ENCODE peak calls at places on chromosomes 12 and 14, in eight cellular contexts. One of them, this sample, is unnamed.

GRCh38 chr12:111414711-111415252 is 9.1 kb downstream of the SH2B3 start:
- DNase-seq in stimulated activated CD4-positive, alpha-beta T cell treated with anti-CD3 and anti-CD28 coated beads, Interleukin-4, amount 100 ng/mL, for 4 hours: no peak
- DNase-seq in HT1080: no peak
- DNase-seq in EL: no peak
- DNase-seq in GM13977: no peak
- DNase-seq in anterior cingulate cortex: no peak
- DNase-seq in activated CD8-positive, alpha-beta memory T cell treated with anti-CD3 and anti-CD28 coated beads, Interleukin-2, amount 50 U/mL, for 4 hours: no peak
- DNase-seq in AG04450: no peak
- DNase-seq in this sample: no peak

GRCh38 chr14:103735022-103735421 is 19.4 kb downstream of the ZFYVE21 start:
- DNase-seq in stimulated activated CD4-positive, alpha-beta T cell treated with anti-CD3 and anti-CD28 coated beads, Interleukin-4, amount 100 ng/mL, for 4 hours: no peak
- DNase-seq in HT1080: no peak
- DNase-seq in EL: no peak
- DNase-seq in GM13977: no peak
- DNase-seq in anterior cingulate cortex: no peak
- DNase-seq in activated CD8-positive, alpha-beta memory T cell treated with anti-CD3 and anti-CD28 coated beads, Interleukin-2, amount 50 U/mL, for 4 hours: no peak
- DNase-seq in AG04450: no peak
- DNase-seq in this sample: no peak

GRCh38 chr14:95707327-95707726 is 6.6 kb downstream of the TCL1A start:
- DNase-seq in stimulated activated CD4-positive, alpha-beta T cell treated with anti-CD3 and anti-CD28 coated beads, Interleukin-4, amount 100 ng/mL, for 4 hours: no peak
- DNase-seq in HT1080: no peak
- DNase-seq in EL: no peak
- DNase-seq in GM13977: no peak
- DNase-seq in anterior cingulate cortex: no peak
- DNase-seq in activated CD8-positive, alpha-beta memory T cell treated with anti-CD3 and anti-CD28 coated beads, Interleukin-2, amount 50 U/mL, for 4 hours: no peak
- DNase-seq in AG04450: no peak
- DNase-seq in this sample: peak

GRCh38 chr12:46357438-46358324 is 14.9 kb downstream of the SLC38A2 start:
- DNase-seq in stimulated activated CD4-positive, alpha-beta T cell treated with anti-CD3 and anti-CD28 coated beads, Interleukin-4, amount 100 ng/mL, for 4 hours: no peak
- DNase-seq in HT1080: peak
- DNase-seq in EL: peak
- DNase-seq in GM13977: no peak
- DNase-seq in anterior cingulate cortex: no peak
- DNase-seq in activated CD8-positive, alpha-beta memory T cell treated with anti-CD3 and anti-CD28 coated beads, Interleukin-2, amount 50 U/mL, for 4 hours: no peak
- DNase-seq in AG04450: peak
- DNase-seq in this sample: no peak

GRCh38 chr12:43711348-43711747 is 47.2 kb downstream of the PUS7L start:
- DNase-seq in stimulated activated CD4-positive, alpha-beta T cell treated with anti-CD3 and anti-CD28 coated beads, Interleukin-4, amount 100 ng/mL, for 4 hours: no peak
- DNase-seq in HT1080: no peak
- DNase-seq in EL: no peak
- DNase-seq in GM13977: no peak
- DNase-seq in anterior cingulate cortex: no peak
- DNase-seq in activated CD8-positive, alpha-beta memory T cell treated with anti-CD3 and anti-CD28 coated beads, Interleukin-2, amount 50 U/mL, for 4 hours: no peak
- DNase-seq in AG04450: no peak
- DNase-seq in this sample: no peak

GRCh38 chr12:26298785-26299621 is 103.6 kb downstream of the SSPN start:
- DNase-seq in stimulated activated CD4-positive, alpha-beta T cell treated with anti-CD3 and anti-CD28 coated beads, Interleukin-4, amount 100 ng/mL, for 4 hours: no peak
- DNase-seq in HT1080: peak
- DNase-seq in EL: peak
- DNase-seq in GM13977: peak
- DNase-seq in anterior cingulate cortex: no peak
- DNase-seq in activated CD8-positive, alpha-beta memory T cell treated with anti-CD3 and anti-CD28 coated beads, Interleukin-2, amount 50 U/mL, for 4 hours: no peak
- DNase-seq in AG04450: no peak
- DNase-seq in this sample: peak

GRCh38 chr12:109888179-109889020 is 8.1 kb upstream of the GLTP start:
- DNase-seq in stimulated activated CD4-positive, alpha-beta T cell treated with anti-CD3 and anti-CD28 coated beads, Interleukin-4, amount 100 ng/mL, for 4 hours: no peak
- DNase-seq in HT1080: peak
- DNase-seq in EL: peak
- DNase-seq in GM13977: no peak
- DNase-seq in anterior cingulate cortex: no peak
- DNase-seq in activated CD8-positive, alpha-beta memory T cell treated with anti-CD3 and anti-CD28 coated beads, Interleukin-2, amount 50 U/mL, for 4 hours: no peak
- DNase-seq in AG04450: peak
- DNase-seq in this sample: peak

GRCh38 chr14:100571837-100572236 is 15.4 kb downstream of the BEGAIN start:
- DNase-seq in stimulated activated CD4-positive, alpha-beta T cell treated with anti-CD3 and anti-CD28 coated beads, Interleukin-4, amount 100 ng/mL, for 4 hours: no peak
- DNase-seq in HT1080: no peak
- DNase-seq in EL: no peak
- DNase-seq in GM13977: no peak
- DNase-seq in anterior cingulate cortex: no peak
- DNase-seq in activated CD8-positive, alpha-beta memory T cell treated with anti-CD3 and anti-CD28 coated beads, Interleukin-2, amount 50 U/mL, for 4 hours: no peak
- DNase-seq in AG04450: no peak
- DNase-seq in this sample: no peak

GRCh38 chr14:63205850-63206249 is 1.6 kb downstream of the RHOJ start:
- DNase-seq in stimulated activated CD4-positive, alpha-beta T cell treated with anti-CD3 and anti-CD28 coated beads, Interleukin-4, amount 100 ng/mL, for 4 hours: no peak
- DNase-seq in HT1080: no peak
- DNase-seq in EL: no peak
- DNase-seq in GM13977: no peak
- DNase-seq in anterior cingulate cortex: no peak
- DNase-seq in activated CD8-positive, alpha-beta memory T cell treated with anti-CD3 and anti-CD28 coated beads, Interleukin-2, amount 50 U/mL, for 4 hours: no peak
- DNase-seq in AG04450: no peak
- DNase-seq in this sample: no peak

GRCh38 chr12:118326971-118327370 is 45.7 kb downstream of the TAOK3 start:
- DNase-seq in stimulated activated CD4-positive, alpha-beta T cell treated with anti-CD3 and anti-CD28 coated beads, Interleukin-4, amount 100 ng/mL, for 4 hours: no peak
- DNase-seq in HT1080: no peak
- DNase-seq in EL: no peak
- DNase-seq in GM13977: no peak
- DNase-seq in anterior cingulate cortex: no peak
- DNase-seq in activated CD8-positive, alpha-beta memory T cell treated with anti-CD3 and anti-CD28 coated beads, Interleukin-2, amount 50 U/mL, for 4 hours: no peak
- DNase-seq in AG04450: no peak
- DNase-seq in this sample: no peak

GRCh38 chr14:68864301-68864810 is 71.5 kb upstream of the ZFP36L1 start:
- DNase-seq in stimulated activated CD4-positive, alpha-beta T cell treated with anti-CD3 and anti-CD28 coated beads, Interleukin-4, amount 100 ng/mL, for 4 hours: no peak
- DNase-seq in HT1080: no peak
- DNase-seq in EL: no peak
- DNase-seq in GM13977: no peak
- DNase-seq in anterior cingulate cortex: no peak
- DNase-seq in activated CD8-positive, alpha-beta memory T cell treated with anti-CD3 and anti-CD28 coated beads, Interleukin-2, amount 50 U/mL, for 4 hours: no peak
- DNase-seq in AG04450: no peak
- DNase-seq in this sample: no peak

GRCh38 chr14:106417224-106418049 is 891.1 kb downstream of the TMEM121 start:
- DNase-seq in stimulated activated CD4-positive, alpha-beta T cell treated with anti-CD3 and anti-CD28 coated beads, Interleukin-4, amount 100 ng/mL, for 4 hours: peak
- DNase-seq in HT1080: peak
- DNase-seq in EL: peak
- DNase-seq in GM13977: peak
- DNase-seq in anterior cingulate cortex: no peak
- DNase-seq in activated CD8-positive, alpha-beta memory T cell treated with anti-CD3 and anti-CD28 coated beads, Interleukin-2, amount 50 U/mL, for 4 hours: peak
- DNase-seq in AG04450: no peak
- DNase-seq in this sample: peak

GRCh38 chr12:99611117-99611516 is 36.4 kb upstream of the GARIN6 start:
- DNase-seq in stimulated activated CD4-positive, alpha-beta T cell treated with anti-CD3 and anti-CD28 coated beads, Interleukin-4, amount 100 ng/mL, for 4 hours: no peak
- DNase-seq in HT1080: no peak
- DNase-seq in EL: peak
- DNase-seq in GM13977: no peak
- DNase-seq in anterior cingulate cortex: no peak
- DNase-seq in activated CD8-positive, alpha-beta memory T cell treated with anti-CD3 and anti-CD28 coated beads, Interleukin-2, amount 50 U/mL, for 4 hours: no peak
- DNase-seq in AG04450: no peak
- DNase-seq in this sample: no peak

GRCh38 chr12:24027352-24027751 is 77.9 kb upstream of the SOX5 start:
- DNase-seq in stimulated activated CD4-positive, alpha-beta T cell treated with anti-CD3 and anti-CD28 coated beads, Interleukin-4, amount 100 ng/mL, for 4 hours: no peak
- DNase-seq in HT1080: no peak
- DNase-seq in EL: no peak
- DNase-seq in GM13977: no peak
- DNase-seq in anterior cingulate cortex: no peak
- DNase-seq in activated CD8-positive, alpha-beta memory T cell treated with anti-CD3 and anti-CD28 coated beads, Interleukin-2, amount 50 U/mL, for 4 hours: no peak
- DNase-seq in AG04450: no peak
- DNase-seq in this sample: no peak

GRCh38 chr12:96241484-96242256 is 47.5 kb downstream of the ELK3 start:
- DNase-seq in stimulated activated CD4-positive, alpha-beta T cell treated with anti-CD3 and anti-CD28 coated beads, Interleukin-4, amount 100 ng/mL, for 4 hours: peak
- DNase-seq in HT1080: no peak
- DNase-seq in EL: no peak
- DNase-seq in GM13977: no peak
- DNase-seq in anterior cingulate cortex: no peak
- DNase-seq in activated CD8-positive, alpha-beta memory T cell treated with anti-CD3 and anti-CD28 coated beads, Interleukin-2, amount 50 U/mL, for 4 hours: peak
- DNase-seq in AG04450: no peak
- DNase-seq in this sample: no peak